ENCODE peak calls at places on chromosomes 12 and 14, in eight cellular contexts. One of them, this sample, is unnamed.

GRCh38 chr14:95547626-95548327 is 12.9 kb downstream of the GLRX5 start:
- DNase-seq in psoas muscle: no peak
- DNase-seq in tibial artery: no peak
- DNase-seq in esophagus squamous epithelium: no peak
- DNase-seq in hepatocyte: no peak
- DNase-seq in heart left ventricle: no peak
- DNase-seq in RWPE1: peak; percentile 60
- DNase-seq in pancreas: no peak
- DNase-seq in this sample: no peak

GRCh38 chr12:8664228-8664963 is 1.8 kb upstream of the MFAP5 start:
- DNase-seq in psoas muscle: peak; percentile 77
- DNase-seq in RWPE1: no peak
- DNase-seq in heart left ventricle: peak; percentile 61
- DNase-seq in tibial artery: no peak
- DNase-seq in pancreas: no peak
- DNase-seq in hepatocyte: no peak
- DNase-seq in esophagus squamous epithelium: no peak
- DNase-seq in this sample: no peak

GRCh38 chr14:68113328-68113930 is 293.9 kb downstream of the RAD51B start:
- DNase-seq in tibial artery: no peak
- DNase-seq in heart left ventricle: no peak
- DNase-seq in pancreas: no peak
- DNase-seq in hepatocyte: no peak
- DNase-seq in psoas muscle: no peak
- DNase-seq in esophagus squamous epithelium: no peak
- DNase-seq in RWPE1: no peak
- DNase-seq in this sample: no peak

GRCh38 chr14:104976198-104977007 is 1.8 kb downstream of the AHNAK2 start:
- DNase-seq in tibial artery: peak; percentile 90
- DNase-seq in hepatocyte: peak; percentile 91
- DNase-seq in psoas muscle: peak; percentile 86
- DNase-seq in RWPE1: peak; percentile 66
- DNase-seq in esophagus squamous epithelium: no peak
- DNase-seq in pancreas: peak; percentile 96
- DNase-seq in heart left ventricle: peak; percentile 81
- DNase-seq in this sample: no peak

GRCh38 chr12:48586361-48586760 is 16.5 kb upstream of the LALBA start:
- DNase-seq in hepatocyte: no peak
- DNase-seq in psoas muscle: no peak
- DNase-seq in heart left ventricle: no peak
- DNase-seq in RWPE1: no peak
- DNase-seq in tibial artery: no peak
- DNase-seq in pancreas: no peak
- DNase-seq in esophagus squamous epithelium: no peak
- DNase-seq in this sample: no peak

GRCh38 chr12:75774309-75775052 is 257.1 kb downstream of the PHLDA1 start:
- DNase-seq in esophagus squamous epithelium: no peak
- DNase-seq in hepatocyte: no peak
- DNase-seq in psoas muscle: no peak
- DNase-seq in tibial artery: no peak
- DNase-seq in heart left ventricle: no peak
- DNase-seq in RWPE1: no peak
- DNase-seq in pancreas: no peak
- DNase-seq in this sample: no peak

GRCh38 chr14:50875359-50876090 is 3.7 kb downstream of the ABHD12B start:
- DNase-seq in tibial artery: no peak
- DNase-seq in hepatocyte: no peak
- DNase-seq in RWPE1: no peak
- DNase-seq in pancreas: no peak
- DNase-seq in heart left ventricle: no peak
- DNase-seq in esophagus squamous epithelium: no peak
- DNase-seq in psoas muscle: no peak
- DNase-seq in this sample: peak; percentile 40

GRCh38 chr12:59036973-59037807 is 116.9 kb upstream of the LRIG3 start:
- DNase-seq in esophagus squamous epithelium: no peak
- DNase-seq in RWPE1: no peak
- DNase-seq in tibial artery: no peak
- DNase-seq in heart left ventricle: no peak
- DNase-seq in pancreas: no peak
- DNase-seq in psoas muscle: no peak
- DNase-seq in hepatocyte: no peak
- DNase-seq in this sample: no peak

GRCh38 chr12:122051231-122051876 is 27.2 kb upstream of the MLXIP start:
- DNase-seq in hepatocyte: no peak
- DNase-seq in psoas muscle: no peak
- DNase-seq in RWPE1: no peak
- DNase-seq in tibial artery: peak; percentile 78
- DNase-seq in heart left ventricle: peak; percentile 68
- DNase-seq in esophagus squamous epithelium: no peak
- DNase-seq in pancreas: peak; percentile 69
- DNase-seq in this sample: no peak

GRCh38 chr14:90484291-90484690 is 87.5 kb downstream of the CALM1 start:
- DNase-seq in esophagus squamous epithelium: no peak
- DNase-seq in RWPE1: no peak
- DNase-seq in heart left ventricle: no peak
- DNase-seq in pancreas: no peak
- DNase-seq in hepatocyte: no peak
- DNase-seq in tibial artery: no peak
- DNase-seq in psoas muscle: no peak
- DNase-seq in this sample: no peak

GRCh38 chr12:105289114-105289904 is 41.2 kb upstream of the C12orf75 start:
- DNase-seq in tibial artery: no peak
- DNase-seq in pancreas: no peak
- DNase-seq in heart left ventricle: no peak
- DNase-seq in esophagus squamous epithelium: no peak
- DNase-seq in psoas muscle: no peak
- DNase-seq in hepatocyte: no peak
- DNase-seq in RWPE1: no peak
- DNase-seq in this sample: no peak

GRCh38 chr14:90654831-90655276 is 161.4 kb downstream of the TTC7B start:
- DNase-seq in psoas muscle: no peak
- DNase-seq in hepatocyte: no peak
- DNase-seq in tibial artery: no peak
- DNase-seq in pancreas: no peak
- DNase-seq in RWPE1: no peak
- DNase-seq in esophagus squamous epithelium: no peak
- DNase-seq in heart left ventricle: no peak
- DNase-seq in this sample: no peak

GRCh38 chr12:51970904-51971646 is 19.6 kb downstream of the ACVR1B start:
- DNase-seq in RWPE1: peak; percentile 64
- DNase-seq in psoas muscle: no peak
- DNase-seq in esophagus squamous epithelium: no peak
- DNase-seq in hepatocyte: peak; percentile 46
- DNase-seq in heart left ventricle: no peak
- DNase-seq in tibial artery: no peak
- DNase-seq in pancreas: no peak
- DNase-seq in this sample: no peak

GRCh38 chr14:34041220-34041619 is 90.3 kb upstream of the EGLN3 start:
- DNase-seq in esophagus squamous epithelium: no peak
- DNase-seq in RWPE1: no peak
- DNase-seq in hepatocyte: no peak
- DNase-seq in heart left ventricle: no peak
- DNase-seq in psoas muscle: no peak
- DNase-seq in tibial artery: no peak
- DNase-seq in pancreas: no peak
- DNase-seq in this sample: no peak

GRCh38 chr12:11771356-11771755 is 121.9 kb downstream of the ETV6 start:
- DNase-seq in esophagus squamous epithelium: no peak
- DNase-seq in RWPE1: no peak
- DNase-seq in heart left ventricle: no peak
- DNase-seq in hepatocyte: no peak
- DNase-seq in pancreas: no peak
- DNase-seq in psoas muscle: no peak
- DNase-seq in tibial artery: no peak
- DNase-seq in this sample: no peak

GRCh38 chr12:29167410-29167809 is 18.3 kb downstream of the FAR2 start:
- DNase-seq in psoas muscle: no peak
- DNase-seq in hepatocyte: no peak
- DNase-seq in RWPE1: no peak
- DNase-seq in tibial artery: no peak
- DNase-seq in heart left ventricle: no peak
- DNase-seq in esophagus squamous epithelium: no peak
- DNase-seq in pancreas: no peak
- DNase-seq in this sample: no peak

GRCh38 chr12:29163146-29163545 is 14.1 kb downstream of the FAR2 start:
- DNase-seq in hepatocyte: no peak
- DNase-seq in psoas muscle: no peak
- DNase-seq in RWPE1: no peak
- DNase-seq in tibial artery: no peak
- DNase-seq in esophagus squamous epithelium: no peak
- DNase-seq in pancreas: no peak
- DNase-seq in heart left ventricle: no peak
- DNase-seq in this sample: no peak

GRCh38 chr12:29164477-29165163 is 15.5 kb downstream of the FAR2 start:
- DNase-seq in tibial artery: no peak
- DNase-seq in hepatocyte: peak; percentile 46
- DNase-seq in pancreas: no peak
- DNase-seq in heart left ventricle: no peak
- DNase-seq in psoas muscle: no peak
- DNase-seq in esophagus squamous epithelium: no peak
- DNase-seq in RWPE1: peak; percentile 81
- DNase-seq in this sample: no peak

GRCh38 chr12:29171421-29172258 is 22.6 kb downstream of the FAR2 start:
- DNase-seq in tibial artery: no peak
- DNase-seq in RWPE1: no peak
- DNase-seq in hepatocyte: no peak
- DNase-seq in pancreas: no peak
- DNase-seq in heart left ventricle: no peak
- DNase-seq in esophagus squamous epithelium: no peak
- DNase-seq in psoas muscle: no peak
- DNase-seq in this sample: no peak

DNA sequence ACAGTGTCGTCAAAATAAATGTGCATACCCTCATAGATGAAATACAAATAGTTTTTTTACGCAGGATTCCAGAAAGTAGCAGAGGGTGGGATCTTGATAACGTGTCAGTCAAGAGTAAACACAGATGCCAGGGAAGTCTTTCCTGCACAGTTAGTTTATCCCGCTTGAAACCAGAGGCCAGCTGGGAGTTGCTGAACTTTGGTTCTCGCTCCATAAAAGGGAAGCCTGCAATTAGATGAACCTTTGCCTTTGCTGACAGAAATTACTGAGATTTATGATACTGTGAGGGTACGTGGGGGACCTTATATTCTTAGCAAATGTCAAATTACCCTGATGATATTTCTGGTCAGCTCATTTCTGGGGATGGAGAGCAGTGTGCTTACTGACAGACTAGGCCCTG is 18.9 kb downstream of the FAR2 start:
- DNase-seq in heart left ventricle: no peak
- DNase-seq in esophagus squamous epithelium: no peak
- DNase-seq in RWPE1: no peak
- DNase-seq in pancreas: no peak
- DNase-seq in psoas muscle: no peak
- DNase-seq in hepatocyte: peak; percentile 45
- DNase-seq in tibial artery: no peak
- DNase-seq in this sample: no peak
- H3K27ac ChIP-seq in heart left ventricle: no peak overlapping the region
- H3K27ac ChIP-seq in esophagus squamous epithelium: no peak overlapping the region
- H3K27ac ChIP-seq in RWPE1: no peak overlapping the region
- H3K27ac ChIP-seq in pancreas: no peak overlapping the region
- H3K27ac ChIP-seq in psoas muscle: no peak overlapping the region
- H3K27ac ChIP-seq in hepatocyte: peak overlapping the region; percentile 35
- H3K27ac ChIP-seq in tibial artery: no peak overlapping the region
- H3K27ac ChIP-seq in this sample: no peak overlapping the region

DNA sequence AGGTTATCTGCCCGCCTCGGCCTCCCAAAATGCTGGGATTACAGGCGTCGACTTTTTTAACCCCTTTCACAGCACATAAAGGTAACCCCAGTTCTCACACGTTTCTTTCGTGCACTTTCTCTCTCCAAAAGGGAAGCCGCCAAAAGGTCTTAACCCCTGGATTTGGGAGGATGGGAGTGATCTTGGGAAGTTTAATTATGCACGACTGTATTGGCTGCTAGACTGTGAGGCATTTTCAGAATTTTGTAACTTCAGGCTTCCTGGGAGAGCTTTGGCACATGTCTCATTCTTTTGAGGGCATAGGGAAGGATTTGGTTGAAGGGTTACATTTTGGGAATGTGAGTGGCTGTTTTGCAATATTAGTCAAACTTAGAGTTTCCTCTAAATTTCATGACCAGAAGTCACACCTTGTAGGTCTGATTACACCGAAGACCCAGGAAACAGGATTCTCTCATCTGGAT is 1.4 kb upstream of the SMARCC2 start:
- DNase-seq in heart left ventricle: no peak
- DNase-seq in tibial artery: no peak
- DNase-seq in pancreas: no peak
- DNase-seq in RWPE1: no peak
- DNase-seq in esophagus squamous epithelium: no peak
- DNase-seq in hepatocyte: no peak
- DNase-seq in psoas muscle: no peak
- DNase-seq in this sample: no peak
- H3K27ac ChIP-seq in heart left ventricle: peak overlapping the region; percentile 83
- H3K27ac ChIP-seq in tibial artery: peak overlapping the region; percentile 94
- H3K27ac ChIP-seq in pancreas: peak overlapping the region; percentile 96
- H3K27ac ChIP-seq in RWPE1: peak overlapping the region; percentile 96
- H3K27ac ChIP-seq in esophagus squamous epithelium: peak overlapping the region; percentile 99
- H3K27ac ChIP-seq in hepatocyte: peak overlapping the region; percentile 99
- H3K27ac ChIP-seq in psoas muscle: peak overlapping the region; percentile 91
- H3K27ac ChIP-seq in this sample: peak overlapping the region; percentile 83

DNA sequence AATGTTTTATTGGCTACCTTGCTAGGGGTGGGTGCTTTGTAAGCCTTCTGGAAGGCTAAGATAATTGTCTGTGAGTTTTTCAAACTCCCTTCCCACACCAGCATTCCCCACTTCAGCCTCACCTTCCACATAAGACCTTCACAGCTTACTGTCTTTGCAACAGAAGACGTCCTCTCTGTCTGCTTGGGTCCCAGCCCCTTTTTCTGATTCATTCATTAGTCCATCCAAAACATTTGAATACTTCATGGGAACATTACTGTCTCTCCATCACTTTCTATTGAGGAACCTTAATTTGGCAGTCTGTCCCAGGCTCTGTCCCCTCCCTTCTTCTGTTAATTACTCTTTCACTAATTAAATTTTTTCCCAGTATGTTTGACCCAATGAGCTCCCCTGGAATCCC is 965 bp upstream of the MARCHF9 start:
- DNase-seq in heart left ventricle: no peak
- DNase-seq in pancreas: no peak
- DNase-seq in RWPE1: no peak
- DNase-seq in esophagus squamous epithelium: no peak
- DNase-seq in tibial artery: no peak
- DNase-seq in hepatocyte: no peak
- DNase-seq in psoas muscle: no peak
- DNase-seq in this sample: no peak
- H3K27ac ChIP-seq in heart left ventricle: no peak overlapping the region
- H3K27ac ChIP-seq in pancreas: peak overlapping the region; percentile 57
- H3K27ac ChIP-seq in RWPE1: no peak overlapping the region
- H3K27ac ChIP-seq in esophagus squamous epithelium: peak overlapping the region; percentile 48
- H3K27ac ChIP-seq in tibial artery: no peak overlapping the region
- H3K27ac ChIP-seq in hepatocyte: peak overlapping the region; percentile 42
- H3K27ac ChIP-seq in psoas muscle: no peak overlapping the region
- H3K27ac ChIP-seq in this sample: no peak overlapping the region

DNA sequence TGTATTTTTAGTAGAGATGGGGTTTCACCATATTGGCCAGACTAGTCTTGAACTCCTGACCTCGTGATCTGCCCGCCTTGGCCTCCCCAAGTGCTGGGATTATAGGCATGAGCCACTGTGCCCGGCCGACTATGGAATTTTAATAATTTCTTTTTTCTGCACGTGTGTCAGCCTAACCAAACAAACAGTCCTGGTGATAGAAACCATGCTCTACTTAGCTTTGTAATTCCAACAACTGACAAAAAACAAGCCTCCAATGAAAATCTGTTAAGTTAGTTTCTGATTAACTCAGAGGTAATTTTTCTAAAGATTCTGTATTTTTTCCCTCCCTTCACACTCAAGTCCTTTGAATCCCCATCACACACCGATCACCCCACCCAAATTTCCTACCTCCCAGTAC is 15.3 kb downstream of the COQ10A start:
- DNase-seq in hepatocyte: no peak
- DNase-seq in heart left ventricle: no peak
- DNase-seq in pancreas: no peak
- DNase-seq in RWPE1: no peak
- DNase-seq in tibial artery: no peak
- DNase-seq in esophagus squamous epithelium: no peak
- DNase-seq in psoas muscle: no peak
- DNase-seq in this sample: no peak
- H3K27ac ChIP-seq in hepatocyte: no peak overlapping the region
- H3K27ac ChIP-seq in heart left ventricle: no peak overlapping the region
- H3K27ac ChIP-seq in pancreas: no peak overlapping the region
- H3K27ac ChIP-seq in RWPE1: no peak overlapping the region
- H3K27ac ChIP-seq in tibial artery: no peak overlapping the region
- H3K27ac ChIP-seq in esophagus squamous epithelium: no peak overlapping the region
- H3K27ac ChIP-seq in psoas muscle: no peak overlapping the region
- H3K27ac ChIP-seq in this sample: no peak overlapping the region